ENCODE peak calls at places on chromosomes 3 and 15, in four cellular contexts. Z is CD8-positive, alpha-beta T cell; L is B cell; V is uterus. Q is an unnamed sample.

GRCh38 chr3:13277860-13278531 is 142.1 kb downstream of the NUP210 start:
- DNase-seq in Z (no peak), V (no peak), L (no peak), Q (no peak)

GRCh38 chr3:72761410-72761809 is 86.8 kb downstream of the SHQ1 start:
- DNase-seq in V (no peak), Z (no peak), L (no peak), Q (no peak)

GRCh38 chr3:48595075-48595525 is at the start of gene COL7A1:
- DNase-seq in L (peak; percentile 56), V (no peak), Z (no peak), Q (no peak)

GRCh38 chr15:85289677-85290365 is 90.6 kb upstream of the AKAP13 start:
- DNase-seq in Z (no peak), L (peak; percentile 43), V (no peak), Q (no peak)

GRCh38 chr3:116350119-116350733 is 95.1 kb downstream of the LSAMP start:
- DNase-seq in Z (no peak), L (no peak), V (no peak), Q (no peak)

GRCh38 chr3:186589856-186590579 is 19.5 kb downstream of the DNAJB11 start:
- DNase-seq in V (no peak), L (no peak), Z (no peak), Q (no peak)

GRCh38 chr3:141456328-141456689 is 30.5 kb upstream of the RASA2 start:
- DNase-seq in L (no peak), Z (no peak), V (no peak), Q (no peak)

GRCh38 chr3:155217591-155217990 is 75.9 kb downstream of the STRIT1 start:
- DNase-seq in Z (no peak), V (no peak), L (no peak), Q (no peak)

GRCh38 chr15:89888214-89888804 is 5.5 kb downstream of the AP3S2 start:
- DNase-seq in V (no peak), L (no peak), Z (no peak), Q (no peak)

GRCh38 chr3:42101048-42101447 is 9.9 kb downstream of the TRAK1 start:
- DNase-seq in Z (no peak), V (peak; percentile 27), L (no peak), Q (no peak)

GRCh38 chr15:77606142-77607034 is 26.3 kb downstream of the LINGO1 start:
- DNase-seq in Z (no peak), V (no peak), L (no peak), Q (no peak)

GRCh38 chr3:45034612-45035252 is 8.6 kb downstream of the CLEC3B start:
- DNase-seq in V (no peak), Z (peak; percentile 56), L (peak; percentile 26), Q (peak; percentile 28)

GRCh38 chr3:126748701-126749546 is 44.9 kb downstream of the CHCHD6 start:
- DNase-seq in V (no peak), Z (peak; percentile 42), L (no peak), Q (no peak)

GRCh38 chr15:32998182-32998581 is 196.3 kb downstream of the FMN1 start:
- DNase-seq in L (no peak), V (no peak), Z (no peak), Q (no peak)

GRCh38 chr15:32993285-32993684 is 201.2 kb downstream of the FMN1 start:
- DNase-seq in Z (no peak), L (no peak), V (no peak), Q (no peak)

GRCh38 chr15:32991544-32992192 is 202.8 kb downstream of the FMN1 start:
- DNase-seq in V (peak; percentile 20), L (no peak), Z (no peak), Q (no peak)

GRCh38 chr15:32998979-32999677 is 195.4 kb downstream of the FMN1 start:
- DNase-seq in L (no peak), V (no peak), Z (no peak), Q (no peak)

GRCh38 chr15:32994810-32995424 is 199.6 kb downstream of the FMN1 start:
- DNase-seq in L (peak; percentile 33), V (no peak), Z (no peak), Q (no peak)
- TF ChIP-seq CTCF in L (peak; percentile 74), V (peak; percentile 43), Z (peak; percentile 31), Q (peak; percentile 47)

DNA sequence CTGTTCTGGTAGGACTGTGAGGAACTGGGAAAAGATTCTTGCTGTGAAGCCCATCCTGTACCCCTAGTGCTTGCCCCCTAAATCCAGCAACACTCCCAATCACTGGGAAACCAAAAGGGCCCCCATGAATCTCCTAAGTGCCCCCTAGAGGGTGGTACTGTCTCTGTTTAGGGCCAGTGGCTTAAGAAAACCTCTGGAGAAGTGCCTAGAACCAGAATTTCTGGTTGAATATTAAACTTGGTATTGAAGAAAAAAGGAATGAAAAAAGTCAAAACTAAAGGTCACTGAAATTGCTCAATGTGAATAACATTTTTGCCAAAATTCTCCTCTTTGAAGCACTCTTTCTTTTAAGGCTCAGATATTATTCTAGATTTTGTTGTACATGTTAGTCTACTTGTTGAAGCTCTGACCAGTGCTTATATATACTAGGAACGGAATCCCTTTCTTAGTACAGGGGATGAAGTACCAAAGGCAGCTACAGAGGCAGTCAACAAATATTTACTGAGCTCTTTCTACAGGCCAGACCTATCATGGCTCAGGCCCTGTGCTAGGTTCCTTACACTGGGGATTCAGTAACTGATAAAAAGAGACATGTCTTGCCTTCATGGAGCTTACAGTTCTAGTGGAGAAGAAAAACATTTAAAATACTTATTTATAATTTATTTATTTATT is 138.8 kb downstream of the MYLK start:
- DNase-seq in Z (no peak), V (no peak), L (no peak), Q (no peak)
- TF ChIP-seq CTCF in Z (no peak), V (no peak), L (no peak), Q (peak; percentile 48)

GRCh38 chr3:127985655-127986225 is 66.5 kb upstream of the SEC61A1 start:
- DNase-seq in V (no peak), Z (no peak), L (no peak), Q (no peak)
- TF ChIP-seq CTCF in V (no peak), Z (no peak), L (no peak), Q (no peak)

GRCh38 chr3:117454928-117455327 is 745.3 kb downstream of the TUSC7 start:
- DNase-seq in L (no peak), V (no peak), Z (no peak), Q (no peak)

GRCh38 chr3:117455782-117456181 is 746.2 kb downstream of the TUSC7 start:
- DNase-seq in V (no peak), L (no peak), Z (no peak), Q (no peak)

DNA sequence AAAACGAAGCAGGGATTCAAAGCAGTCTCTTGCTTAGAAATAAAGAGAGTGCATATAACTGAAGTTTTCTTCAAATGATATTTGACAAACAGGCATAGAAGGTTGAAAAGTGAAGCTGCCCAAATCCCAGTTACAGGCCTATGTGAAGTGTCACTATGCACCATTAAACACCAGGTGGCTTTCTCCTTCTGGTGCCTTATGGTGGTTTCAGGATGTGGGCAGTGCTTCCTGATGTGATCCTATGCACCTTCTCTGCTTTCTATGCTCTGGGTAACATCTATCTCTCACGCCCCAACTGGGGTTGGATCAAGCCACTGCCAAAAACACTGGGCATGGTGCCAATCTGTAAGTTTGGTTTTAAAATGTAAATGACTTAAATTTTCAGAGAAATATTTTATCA is 744.7 kb downstream of the TUSC7 start:
- DNase-seq in L (no peak), V (no peak), Z (no peak), Q (no peak)
- TF ChIP-seq CTCF in L (no peak), V (no peak), Z (no peak), Q (no peak)

DNA sequence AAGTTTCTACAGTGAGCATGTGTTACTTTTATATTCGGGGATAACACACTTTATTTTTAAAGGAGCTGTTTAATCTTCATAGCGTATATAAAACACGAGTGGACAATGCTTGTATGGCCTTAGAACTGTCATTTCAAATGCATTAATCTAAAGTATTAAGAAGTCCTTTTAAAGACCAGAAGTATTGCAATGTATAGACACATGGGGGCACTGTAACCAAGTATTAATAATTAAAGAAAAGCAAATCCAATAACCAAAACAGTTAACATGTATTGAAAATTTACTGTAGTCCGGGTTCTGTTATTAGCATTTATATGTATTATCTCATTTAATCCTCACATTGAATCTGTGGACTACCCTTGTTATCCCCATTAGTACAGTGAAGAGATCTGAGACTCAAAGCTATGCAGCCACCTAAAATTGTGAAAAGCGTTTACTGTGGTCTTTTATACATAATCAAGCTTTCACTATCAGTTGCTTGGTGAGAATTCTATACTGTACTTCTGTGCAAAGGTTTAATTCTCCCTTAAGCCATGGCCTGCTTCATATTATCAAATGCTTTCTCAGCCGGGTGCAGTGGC is 10.1 kb downstream of the ARL14 start:
- DNase-seq in L (peak; percentile 20), V (no peak), Z (no peak), Q (no peak)
- TF ChIP-seq CTCF in L (peak; percentile 54), V (no peak), Z (peak; percentile 45), Q (peak; percentile 23)

GRCh38 chr15:91257755-91258435 is 157.8 kb downstream of the SV2B start:
- DNase-seq in V (no peak), L (no peak), Z (no peak), Q (no peak)

GRCh38 chr15:91261345-91261744 is 161.3 kb downstream of the SV2B start:
- DNase-seq in L (no peak), Z (no peak), V (no peak), Q (no peak)

GRCh38 chr15:91254766-91255165 is 154.7 kb downstream of the SV2B start:
- DNase-seq in V (no peak), Z (no peak), L (no peak), Q (no peak)

GRCh38 chr15:91255788-91256187 is 155.7 kb downstream of the SV2B start:
- DNase-seq in Z (no peak), V (no peak), L (no peak), Q (no peak)

GRCh38 chr15:91258436-91258779 is 158.4 kb downstream of the SV2B start:
- DNase-seq in L (no peak), Z (no peak), V (no peak), Q (no peak)
- TF ChIP-seq CTCF in L (no peak), Z (no peak), V (no peak), Q (no peak)

GRCh38 chr3:52886049-52886730 is 11.2 kb downstream of the STIMATE start:
- DNase-seq in L (no peak), V (no peak), Z (no peak), Q (no peak)
- TF ChIP-seq CTCF in L (no peak), V (no peak), Z (no peak), Q (no peak)

GRCh38 chr3:18143258-18143780 is 281.8 kb downstream of the SATB1 start:
- DNase-seq in Z (no peak), V (no peak), L (no peak), Q (no peak)
- TF ChIP-seq CTCF in Z (no peak), V (no peak), L (no peak), Q (no peak)

DNA sequence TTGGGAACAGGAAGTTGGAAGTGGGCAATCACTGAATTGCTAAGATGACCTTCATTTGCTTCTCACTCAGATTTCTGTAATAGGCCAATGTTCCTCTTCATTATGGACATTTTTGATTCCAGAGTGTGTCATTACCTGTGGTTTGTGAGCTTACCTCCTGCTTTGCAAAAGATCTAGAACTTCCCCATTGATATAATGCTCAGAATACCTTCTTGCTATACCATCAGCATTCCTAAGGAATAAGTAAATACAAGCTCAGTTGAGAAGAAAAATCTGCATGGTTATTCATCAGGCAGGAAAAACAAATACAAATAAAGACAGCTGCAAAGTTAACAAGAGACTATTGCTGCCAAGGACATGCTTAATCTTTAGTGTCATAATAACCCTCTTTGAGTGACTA is 5.6 kb upstream of the RPL14 start:
- DNase-seq in Z (no peak), L (no peak), V (no peak), Q (no peak)
- TF ChIP-seq CTCF in Z (no peak), L (no peak), V (no peak), Q (no peak)